ENCODE peak calls at places on chromosomes 6 and 20, in five cellular contexts. Y, D, O, T and E are unnamed samples.

GRCh38 chr6:11785953-11786579 is 7.5 kb upstream of the ADTRP start:
- DNase-seq in Y (no peak), D (no peak), O (no peak), T (no peak), E (no peak)

GRCh38 chr6:89430563-89430962 is 2.4 kb upstream of the ANKRD6 start:
- DNase-seq in Y (no peak), D (no peak), O (no peak), T (no peak), E (no peak)

GRCh38 chr20:25207960-25208534 is 12.5 kb downstream of the ENTPD6 start:
- DNase-seq in Y (no peak), D (no peak), O (no peak), T (peak; percentile 29), E (no peak)

GRCh38 chr6:64415936-64416335 is 780.3 kb downstream of the PHF3 start:
- DNase-seq in Y (no peak), D (no peak), O (no peak), T (no peak), E (no peak)

GRCh38 chr6:71513036-71513435 is 224.4 kb downstream of the OGFRL1 start:
- DNase-seq in Y (no peak), D (no peak), O (no peak), T (no peak), E (no peak)

GRCh38 chr20:57582432-57583288 is 21.8 kb downstream of the PCK1 start:
- DNase-seq in Y (no peak), D (no peak), O (no peak), T (peak; percentile 71), E (no peak)

GRCh38 chr6:106724848-106725247 is 95.5 kb downstream of the QRSL1 start:
- DNase-seq in Y (no peak), D (no peak), O (no peak), T (no peak), E (no peak)

GRCh38 chr20:57633945-57634491 is 13.8 kb upstream of the ZBP1 start:
- DNase-seq in Y (no peak), D (no peak), O (no peak), T (no peak), E (no peak)

GRCh38 chr6:6131492-6132109 is 124.9 kb upstream of the NRN1 start:
- DNase-seq in Y (no peak), D (no peak), O (no peak), T (no peak), E (no peak)

GRCh38 chr20:58719258-58719657 is 26.7 kb downstream of the NPEPL1 start:
- DNase-seq in Y (no peak), D (no peak), O (no peak), T (no peak), E (no peak)

GRCh38 chr6:161140554-161140875 is 133.3 kb downstream of the AGPAT4 start:
- DNase-seq in Y (no peak), D (no peak), O (no peak), T (no peak), E (no peak)

GRCh38 chr6:13523826-13524622 is 36.6 kb upstream of the GFOD1 start:
- DNase-seq in Y (no peak), D (no peak), O (no peak), T (no peak), E (no peak)

GRCh38 chr6:1164600-1164999 is 147.3 kb upstream of the FOXQ1 start:
- DNase-seq in Y (no peak), D (peak; percentile 17), O (no peak), T (no peak), E (no peak)

GRCh38 chr20:14986026-14986655 is 648.7 kb upstream of the FLRT3 start:
- DNase-seq in Y (no peak), D (no peak), O (no peak), T (no peak), E (no peak)

GRCh38 chr20:18137412-18138265 is at the start of the genes KAT14 and PET117:
- DNase-seq in Y (peak; percentile 95), D (peak; percentile 96), O (peak; percentile 85), T (peak; percentile 85), E (peak; percentile 30)

GRCh38 chr6:25222006-25222715 is 57.0 kb upstream of the CARMIL1 start:
- DNase-seq in Y (no peak), D (no peak), O (no peak), T (no peak), E (no peak)

GRCh38 chr6:116461075-116461474 is at the start of gene CALHM6:
- DNase-seq in Y (no peak), D (no peak), O (no peak), T (no peak), E (no peak)

GRCh38 chr6:72286911-72287311 is 335.0 kb upstream of the KCNQ5 start:
- DNase-seq in Y (no peak), D (peak; percentile 21), O (no peak), T (peak; percentile 77), E (peak; percentile 19)

GRCh38 chr20:16014436-16014835 is 558.8 kb downstream of the KIF16B start:
- DNase-seq in Y (no peak), D (no peak), O (no peak), T (no peak), E (no peak)

GRCh38 chr6:52415917-52416628 is 4.1 kb upstream of the EFHC1 start:
- DNase-seq in Y (no peak), D (peak; percentile 28), O (no peak), T (no peak), E (no peak)

GRCh38 chr20:53866787-53867740 is 203.3 kb downstream of the BCAS1 start:
- DNase-seq in Y (no peak), D (no peak), O (no peak), T (no peak), E (no peak)

GRCh38 chr6:17988422-17988944 is 1.0 kb upstream of the KIF13A start:
- DNase-seq in Y (no peak), D (no peak), O (no peak), T (no peak), E (no peak)

DNA sequence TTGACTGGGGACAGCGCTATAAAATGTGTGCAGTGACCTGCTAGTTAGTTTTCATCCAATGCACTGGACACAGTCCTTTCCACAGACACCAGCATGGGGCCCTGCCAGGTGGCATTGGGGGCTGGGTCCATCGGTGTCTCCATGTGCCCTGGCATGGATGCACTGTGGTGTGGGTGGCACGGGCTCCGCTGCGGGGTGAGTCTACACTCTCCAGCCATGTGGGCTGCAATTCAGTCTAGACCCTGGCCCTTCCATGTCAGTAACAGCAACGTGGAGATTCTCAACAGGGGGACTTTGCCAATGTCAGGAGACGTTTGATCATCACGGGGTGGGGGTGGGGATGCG is 100.0 kb downstream of the RAMACL start:
- DNase-seq in Y (peak; percentile 16), D (no peak), O (no peak), T (no peak), E (no peak)
- H3K4me3 ChIP-seq in Y (no peak overlapping the region), D (no peak overlapping the region), O (no peak overlapping the region), T (no peak overlapping the region), E (no peak overlapping the region)

DNA sequence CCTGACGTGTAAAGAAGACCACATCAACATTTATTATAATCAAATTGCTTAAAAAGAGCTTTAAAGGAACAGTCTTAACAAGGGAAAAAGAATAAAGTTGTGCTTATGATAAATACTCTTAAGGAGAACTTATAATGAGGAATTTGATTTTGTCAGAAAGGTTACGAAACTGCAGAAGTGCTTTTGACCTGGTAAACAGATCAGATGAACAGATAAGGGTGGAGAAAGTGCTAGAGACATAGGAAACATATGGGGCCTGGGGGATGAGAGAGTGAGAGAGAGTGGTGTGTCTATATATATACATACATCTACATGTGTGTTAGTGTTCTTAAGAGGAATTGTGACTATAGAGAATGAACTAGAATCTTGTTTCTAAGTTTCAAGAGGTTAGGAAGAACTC is 186.2 kb upstream of the GJE1 start:
- DNase-seq in Y (no peak), D (no peak), O (no peak), T (no peak), E (no peak)
- H3K4me3 ChIP-seq in Y (no peak overlapping the region), D (no peak overlapping the region), O (no peak overlapping the region), T (no peak overlapping the region), E (no peak overlapping the region)

GRCh38 chr6:16505711-16506362 is 255.4 kb downstream of the ATXN1 start:
- DNase-seq in Y (no peak), D (peak; percentile 52), O (no peak), T (peak; percentile 27), E (no peak)
- H3K4me3 ChIP-seq in Y (no peak overlapping the region), D (no peak overlapping the region), O (no peak overlapping the region), T (no peak overlapping the region), E (no peak overlapping the region)

GRCh38 chr20:21019468-21019830 is 86.7 kb downstream of the LINC00237 start:
- DNase-seq in Y (no peak), D (no peak), O (no peak), T (no peak), E (no peak)

GRCh38 chr20:21019831-21020655 is 86.1 kb downstream of the LINC00237 start:
- DNase-seq in Y (no peak), D (no peak), O (no peak), T (no peak), E (no peak)

GRCh38 chr20:21022925-21023324 is 83.2 kb downstream of the LINC00237 start:
- DNase-seq in Y (no peak), D (no peak), O (no peak), T (no peak), E (no peak)

GRCh38 chr20:21018576-21018975 is 87.6 kb downstream of the LINC00237 start:
- DNase-seq in Y (no peak), D (no peak), O (no peak), T (no peak), E (no peak)

GRCh38 chr20:21020656-21021004 is 85.5 kb downstream of the LINC00237 start:
- DNase-seq in Y (no peak), D (no peak), O (no peak), T (no peak), E (no peak)
- H3K4me3 ChIP-seq in Y (no peak overlapping the region), D (no peak overlapping the region), O (no peak overlapping the region), T (no peak overlapping the region), E (no peak overlapping the region)

GRCh38 chr6:153167026-153167891 is 36.2 kb upstream of the RGS17 start:
- DNase-seq in Y (no peak), D (peak; percentile 83), O (no peak), T (peak; percentile 84), E (peak; percentile 66)
- H3K4me3 ChIP-seq in Y (no peak overlapping the region), D (no peak overlapping the region), O (no peak overlapping the region), T (no peak overlapping the region), E (no peak overlapping the region)

GRCh38 chr6:146027586-146028249 is 1.1 kb upstream of the GRM1 start:
- DNase-seq in Y (peak; percentile 44), D (no peak), O (no peak), T (no peak), E (no peak)
- H3K4me3 ChIP-seq in Y (peak overlapping the region; percentile 53), D (no peak overlapping the region), O (no peak overlapping the region), T (no peak overlapping the region), E (no peak overlapping the region)